ENCODE peak calls at places on chromosomes 1 and 21, in six cellular contexts. V is left lung, Q is PC-3, D is heart left ventricle, K is tibial nerve, I is tibial artery. R is an unnamed sample. For H3K4me1, the result is how much of the 10 kb centered on the place peaks cover.

GRCh38 chr1:229434005-229434640 is at the start of gene ACTA1:
- DNase-seq in I (no peak), Q (no peak), K (no peak), V (peak), D (peak), R (peak)

GRCh38 chr1:59384443-59384842 is 87.5 kb downstream of the FGGY start:
- DNase-seq in I (no peak), K (no peak), Q (no peak), D (no peak), V (no peak), R (no peak)

GRCh38 chr1:186102559-186103148 is 272.4 kb downstream of the TPR start:
- DNase-seq in D (peak), V (no peak), Q (peak), I (peak), K (no peak), R (no peak)

GRCh38 chr1:205600085-205600484 is 31.7 kb downstream of the ELK4 start:
- DNase-seq in Q (peak), I (no peak), D (no peak), K (no peak), V (no peak), R (no peak)

GRCh38 chr1:106498238-106498637 is 558.2 kb upstream of the PRMT6 start:
- DNase-seq in V (no peak), Q (peak), D (no peak), K (no peak), I (no peak), R (no peak)

GRCh38 chr1:59409525-59409924 is 112.6 kb downstream of the FGGY start:
- DNase-seq in I (no peak), V (no peak), K (no peak), Q (no peak), D (no peak), R (no peak)

GRCh38 chr1:21736876-21737275 is 46.1 kb downstream of the USP48 start:
- DNase-seq in Q (no peak), K (no peak), V (no peak), D (no peak), I (no peak), R (no peak)

GRCh38 chr1:100760511-100760910 is 41.0 kb downstream of the VCAM1 start:
- DNase-seq in D (no peak), I (no peak), V (no peak), K (no peak), Q (no peak), R (no peak)

GRCh38 chr21:46152939-46153258 is 2.5 kb downstream of the FTCD start:
- DNase-seq in D (peak), Q (no peak), I (peak), V (peak), K (no peak), R (peak)

GRCh38 chr1:9244501-9245229 is 10.1 kb downstream of the H6PD start:
- DNase-seq in I (no peak), V (peak), D (no peak), K (no peak), Q (no peak), R (no peak)
- H3K4me1 ChIP-seq in I (half or more), V (half or more), D (half or more), K (under half), Q (under half), R (half or more)

DNA sequence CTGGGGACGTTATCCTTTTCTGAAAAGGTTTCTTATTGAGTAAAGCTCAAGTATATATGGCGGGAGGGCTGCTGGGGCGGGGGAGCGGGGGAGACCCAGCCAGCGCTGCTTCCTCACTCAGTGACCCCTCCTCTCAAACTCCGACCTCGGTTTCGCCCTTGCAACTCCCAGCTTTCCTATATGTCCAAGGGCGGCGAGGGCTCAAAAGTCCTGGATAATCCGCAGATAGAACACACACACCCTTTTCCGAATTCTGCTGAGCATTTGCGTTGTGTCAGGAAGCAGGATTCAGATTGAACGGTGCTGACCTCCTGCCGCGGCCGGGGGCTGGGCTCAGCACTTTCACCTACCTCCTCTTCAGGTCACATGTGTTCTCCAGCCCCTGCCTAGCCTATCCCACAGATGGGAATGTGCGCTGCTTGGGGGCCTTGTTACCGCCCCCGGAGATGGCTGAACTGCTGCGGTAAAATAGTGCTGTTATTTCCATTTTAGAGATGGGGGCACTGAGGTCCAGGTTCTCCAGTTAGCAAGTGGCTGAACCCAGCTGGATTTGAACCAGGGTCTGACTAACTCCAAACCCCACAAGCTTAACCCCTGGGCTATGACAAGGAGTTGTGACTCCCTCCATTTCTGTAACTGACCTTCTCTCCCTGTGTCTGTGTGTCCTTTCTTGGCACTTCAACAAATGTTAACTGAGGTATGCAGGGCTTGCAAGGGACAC is 795 bp upstream of the AHDC1 start:
- DNase-seq in D (no peak), Q (no peak), V (no peak), I (no peak), K (no peak), R (no peak)
- H3K27ac ChIP-seq in D (peak), Q (no peak), V (no peak), I (peak), K (peak), R (peak)

DNA sequence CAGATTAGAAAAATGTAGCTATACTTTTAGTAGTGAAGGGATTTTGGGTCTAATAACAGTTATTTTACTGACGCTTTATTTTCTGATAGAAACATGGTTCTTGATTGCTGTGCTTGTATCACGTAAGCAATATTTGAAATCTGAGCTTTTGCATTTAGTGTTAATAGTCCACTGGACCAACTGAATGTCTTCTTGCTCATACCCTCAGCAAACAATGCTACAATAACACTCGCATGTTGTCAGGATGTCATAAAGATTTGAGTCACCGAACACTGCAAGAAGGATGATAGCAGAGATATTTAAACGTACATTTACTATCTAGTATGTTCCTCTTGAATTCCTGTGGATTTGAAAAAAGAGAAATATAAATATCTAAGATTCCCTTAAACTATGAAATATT is 7.5 kb downstream of the DYRK1A start:
- DNase-seq in D (no peak), Q (peak), K (no peak), I (no peak), V (no peak), R (no peak)
- H3K4me1 ChIP-seq in D (half or more), Q (half or more), K (under half), I (under half), V (half or more), R (half or more)

DNA sequence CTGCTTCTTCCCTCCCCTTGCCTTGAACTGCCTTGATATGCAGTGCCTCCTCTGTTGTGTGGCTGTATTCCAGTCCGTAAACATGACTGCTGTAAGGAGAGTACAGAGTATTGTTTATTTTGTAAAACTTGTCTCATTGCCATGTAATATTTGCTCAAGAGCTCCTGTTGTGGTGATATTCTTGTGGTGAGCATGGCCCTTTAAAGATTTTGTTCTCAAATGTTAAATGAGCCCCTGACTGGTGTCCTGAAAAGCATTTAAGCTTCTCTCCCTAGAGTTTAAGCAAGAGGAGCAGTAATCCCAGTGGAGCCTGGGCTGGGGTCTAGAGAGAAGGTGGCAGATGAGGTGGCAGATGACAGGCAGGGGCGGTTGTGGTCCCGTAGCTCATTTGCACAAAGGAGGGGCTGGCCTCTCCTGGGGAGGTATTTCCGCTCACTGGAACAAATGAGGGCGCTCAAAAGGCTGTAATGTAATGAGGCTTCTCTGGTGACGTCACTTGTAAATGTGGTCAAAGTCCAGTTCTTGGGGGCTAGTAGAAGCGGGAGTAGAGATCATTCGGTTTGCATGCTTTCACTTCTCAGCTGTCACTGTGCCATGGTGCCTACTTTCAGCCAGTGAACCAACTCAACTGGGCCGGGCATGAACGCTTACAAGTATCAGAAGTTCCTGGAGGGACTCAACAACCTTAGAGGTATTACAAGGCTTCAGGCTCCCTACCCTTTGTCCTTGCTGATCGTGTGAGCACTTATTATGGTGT is 46.0 kb upstream of the MACF1 start:
- DNase-seq in K (no peak), I (no peak), D (no peak), Q (peak), V (no peak), R (no peak)
- H3K27ac ChIP-seq in K (no peak), I (peak), D (no peak), Q (peak), V (peak), R (no peak)

GRCh38 chr1:41765109-41765655 is 153.5 kb downstream of the HIVEP3 start:
- DNase-seq in Q (no peak), V (no peak), I (no peak), D (no peak), K (no peak), R (no peak)

GRCh38 chr1:41767534-41767933 is 151.2 kb downstream of the HIVEP3 start:
- DNase-seq in K (no peak), D (no peak), I (no peak), Q (peak), V (no peak), R (no peak)

GRCh38 chr1:41764608-41765007 is 154.1 kb downstream of the HIVEP3 start:
- DNase-seq in V (no peak), K (no peak), I (no peak), D (no peak), Q (no peak), R (no peak)

GRCh38 chr1:41768538-41768937 is 150.2 kb downstream of the HIVEP3 start:
- DNase-seq in V (no peak), Q (no peak), D (no peak), K (no peak), I (no peak), R (no peak)

GRCh38 chr1:41766546-41766945 is 152.2 kb downstream of the HIVEP3 start:
- DNase-seq in Q (no peak), V (no peak), I (no peak), D (no peak), K (no peak), R (no peak)
- H3K4me1 ChIP-seq in Q (under half), V (half or more), I (under half), D (half or more), K (under half), R (under half)

GRCh38 chr1:16134071-16134801 is 21.6 kb downstream of the EPHA2 start:
- DNase-seq in K (no peak), D (no peak), I (no peak), V (no peak), Q (no peak), R (no peak)

GRCh38 chr1:16134906-16135305 is 21.0 kb downstream of the EPHA2 start:
- DNase-seq in K (no peak), Q (no peak), I (no peak), D (no peak), V (no peak), R (no peak)

GRCh38 chr1:16137890-16138467 is 17.9 kb downstream of the EPHA2 start:
- DNase-seq in Q (no peak), I (no peak), K (no peak), V (peak), D (no peak), R (no peak)

GRCh38 chr1:16133007-16133961 is 22.6 kb downstream of the EPHA2 start:
- DNase-seq in Q (no peak), V (no peak), I (no peak), D (no peak), K (no peak), R (no peak)

DNA sequence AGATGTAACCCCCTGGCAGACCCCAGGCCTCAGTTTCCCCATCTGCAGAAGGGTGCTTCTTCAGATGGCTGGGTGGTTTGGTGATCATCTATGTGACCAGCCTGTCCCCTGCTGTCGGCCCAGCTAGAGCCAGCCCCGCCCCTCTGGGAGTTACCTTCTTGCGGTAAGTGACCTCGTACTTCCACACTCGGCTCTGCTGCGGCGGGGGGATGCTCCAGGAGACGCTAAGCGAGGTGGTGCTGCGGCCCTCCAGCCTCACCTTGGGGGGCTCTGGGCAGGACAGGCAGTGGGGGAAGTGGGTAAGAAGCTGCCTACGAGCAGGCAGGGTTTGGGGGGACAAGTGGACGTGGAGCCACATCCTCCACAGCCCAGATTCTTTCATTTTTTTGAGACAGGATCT is 20.4 kb downstream of the EPHA2 start:
- DNase-seq in K (no peak), V (no peak), Q (no peak), D (no peak), I (no peak), R (no peak)
- H3K27ac ChIP-seq in K (no peak), V (no peak), Q (no peak), D (no peak), I (no peak), R (no peak)

GRCh38 chr1:181149326-181150000 is 61.0 kb downstream of the IER5 start:
- DNase-seq in V (no peak), I (no peak), Q (no peak), D (no peak), K (no peak), R (no peak)
- H3K4me1 ChIP-seq in V (under half), I (under half), Q (under half), D (half or more), K (under half), R (half or more)

GRCh38 chr21:37270576-37271365 is 3.6 kb upstream of the VPS26C start:
- DNase-seq in Q (peak), I (no peak), V (no peak), K (no peak), D (no peak), R (no peak)
- H3K27ac ChIP-seq in Q (no peak), I (no peak), V (peak), K (no peak), D (no peak), R (no peak)

DNA sequence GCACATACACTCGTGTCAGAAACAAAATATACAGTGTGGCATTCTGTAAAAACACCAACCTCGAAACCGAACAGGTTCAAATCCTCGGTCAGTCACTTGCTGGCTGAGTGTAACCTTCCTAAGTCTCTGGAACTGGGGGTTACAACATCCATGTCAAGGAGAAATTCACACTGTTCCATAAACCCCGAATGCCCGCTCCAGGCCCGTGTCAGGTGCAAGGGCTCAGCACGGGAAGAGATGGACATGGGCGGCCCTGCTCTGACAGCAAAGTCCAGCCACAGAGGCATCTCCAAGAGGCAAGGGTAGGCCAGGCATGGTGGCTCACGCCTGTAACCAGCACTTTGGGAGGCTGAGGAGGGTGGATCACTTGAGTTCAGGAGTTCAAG is 79.5 kb downstream of the SLC66A1 start:
- DNase-seq in D (no peak), K (no peak), I (no peak), V (no peak), Q (no peak), R (no peak)
- H3K4me1 ChIP-seq in D (half or more), K (under half), I (under half), V (under half), Q (under half), R (under half)

GRCh38 chr1:18240906-18241305 is 133.3 kb downstream of the IGSF21 start:
- DNase-seq in D (no peak), V (no peak), I (no peak), K (no peak), Q (no peak), R (no peak)
- H3K27ac ChIP-seq in D (no peak), V (no peak), I (no peak), K (no peak), Q (no peak), R (no peak)

R was measured in psoas muscle.